ENCODE peak calls at places on chromosomes 13 and 19, in four cellular contexts. E, Y, O and S are unnamed samples.

GRCh38 chr19:51550848-51551672 is 19.6 kb upstream of the SIGLEC6 start:
- DNase-seq in E (no peak), Y (peak), O (no peak), S (no peak)

GRCh38 chr19:7153008-7153407 is 83.5 kb downstream of the ZNF557 start:
- DNase-seq in E (no peak), Y (no peak), O (no peak), S (no peak)

GRCh38 chr13:76473552-76474134 is 412.6 kb downstream of the KCTD12 start:
- DNase-seq in E (peak), Y (peak), O (peak), S (peak)

GRCh38 chr13:85163063-85163462 is 636.2 kb downstream of the SLITRK6 start:
- DNase-seq in E (no peak), Y (no peak), O (no peak), S (no peak)

GRCh38 chr13:21069561-21070004 is 8.2 kb upstream of the LATS2 start:
- DNase-seq in E (peak), Y (no peak), O (peak), S (peak)

GRCh38 chr13:39474600-39474999 is 128.4 kb downstream of the LHFPL6 start:
- DNase-seq in E (no peak), Y (no peak), O (no peak), S (no peak)

GRCh38 chr13:92136449-92137180 is 738.2 kb downstream of the GPC5 start:
- DNase-seq in E (no peak), Y (no peak), O (no peak), S (no peak)

GRCh38 chr13:25775986-25776385 is 275.8 kb downstream of the SHISA2 start:
- DNase-seq in E (no peak), Y (no peak), O (no peak), S (no peak)

GRCh38 chr19:9842834-9843625 is 7.9 kb downstream of the PIN1 start:
- DNase-seq in E (no peak), Y (no peak), O (no peak), S (no peak)

GRCh38 chr13:98490866-98491265 is 86.0 kb downstream of the STK24 start:
- DNase-seq in E (no peak), Y (no peak), O (no peak), S (no peak)

GRCh38 chr13:53151692-53152421 is 123.2 kb downstream of the OLFM4 start:
- DNase-seq in E (peak), Y (peak), O (peak), S (peak)
- TF ChIP-seq REST in E (no peak), Y (no peak), O (no peak), S (no peak)

GRCh38 chr13:45996631-45997030 is 55.9 kb downstream of the ZC3H13 start:
- DNase-seq in E (no peak), Y (no peak), O (no peak), S (no peak)
- H3K27ac ChIP-seq in E (no peak), Y (no peak), O (no peak), S (no peak)

GRCh38 chr13:110505594-110505993 is 55.9 kb downstream of the RAB20 start:
- DNase-seq in E (no peak), Y (no peak), O (no peak), S (no peak)

GRCh38 chr13:110507678-110508381 is 53.7 kb downstream of the RAB20 start:
- DNase-seq in E (no peak), Y (no peak), O (peak), S (no peak)

GRCh38 chr13:110509478-110509926 is 52.0 kb downstream of the RAB20 start:
- DNase-seq in E (peak), Y (peak), O (no peak), S (no peak)

GRCh38 chr13:110506396-110506795 is 55.1 kb downstream of the RAB20 start:
- DNase-seq in E (no peak), Y (peak), O (no peak), S (no peak)

GRCh38 chr13:110506859-110507566 is 54.5 kb downstream of the RAB20 start:
- DNase-seq in E (no peak), Y (peak), O (peak), S (no peak)
- TF ChIP-seq REST in E (no peak), Y (no peak), O (no peak), S (no peak)

GRCh38 chr19:30217461-30217860 is 154.7 kb upstream of the ZNF536 start:
- DNase-seq in E (no peak), Y (no peak), O (no peak), S (no peak)

GRCh38 chr19:30214651-30215051 is 157.5 kb upstream of the ZNF536 start:
- DNase-seq in E (no peak), Y (no peak), O (no peak), S (peak)

GRCh38 chr19:30216453-30216852 is 155.7 kb upstream of the ZNF536 start:
- DNase-seq in E (no peak), Y (no peak), O (no peak), S (no peak)

GRCh38 chr19:30212574-30212973 is 159.6 kb upstream of the ZNF536 start:
- DNase-seq in E (no peak), Y (no peak), O (no peak), S (no peak)

DNA sequence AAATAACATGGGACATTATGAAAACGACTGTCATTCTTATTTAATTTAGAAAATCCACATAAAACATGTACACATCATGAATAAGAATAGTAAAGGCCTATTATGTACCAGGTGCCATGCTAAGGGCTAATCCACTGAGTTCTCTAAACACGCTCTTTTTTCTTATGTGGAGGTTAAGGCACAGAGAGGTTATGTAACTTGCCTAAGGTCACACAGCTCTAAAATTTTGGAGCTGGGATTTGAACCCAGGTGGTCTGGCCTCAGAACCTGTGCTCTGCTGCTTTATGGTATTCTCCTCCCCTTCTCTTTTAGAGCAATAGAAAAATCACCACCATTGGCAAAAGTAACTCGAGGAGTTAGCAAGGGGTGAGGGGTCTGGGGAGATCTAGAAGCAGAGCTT is 156.9 kb upstream of the ZNF536 start:
- DNase-seq in E (no peak), Y (no peak), O (no peak), S (no peak)
- H3K27ac ChIP-seq in E (no peak), Y (no peak), O (no peak), S (no peak)